ENCODE peak calls at places on chromosome 20, in nine cellular contexts. U is cardiac muscle cell; N is lung; Q is CD8-positive, alpha-beta T cell; O is HCT116; A is naive thymus-derived CD4-positive, alpha-beta T cell; M is GM23248; T is astrocyte; K is PC-9. P is an unnamed sample.
A peak's percentile ranks its signal among the peaks of the same experiment; 100 is the strongest.

GRCh38 chr20:34365765-34366213 is 2.7 kb downstream of the ITCH start:
- DNase-seq in U (no peak), N (no peak), Q (no peak), O (no peak), A (no peak), M (no peak), T (no peak), K (no peak), P (peak; percentile 30)

GRCh38 chr20:46427384-46427783 is 21.0 kb upstream of the ELMO2 start:
- DNase-seq in U (no peak), N (no peak), Q (no peak), O (no peak), A (no peak), M (no peak), T (no peak), K (no peak), P (no peak)

GRCh38 chr20:52974155-52974554 is 2.0 kb downstream of the TSHZ2 start:
- DNase-seq in U (no peak), N (no peak), Q (no peak), O (no peak), A (peak; percentile 63), M (peak; percentile 70), T (peak; percentile 54), K (no peak), P (no peak)

GRCh38 chr20:48107560-48107959 is 322.3 kb upstream of the SULF2 start:
- DNase-seq in U (no peak), N (no peak), Q (no peak), O (no peak), A (no peak), M (no peak), T (peak; percentile 41), K (no peak), P (no peak)

GRCh38 chr20:43658068-43658722 is 8.7 kb upstream of the MYBL2 start:
- DNase-seq in U (no peak), N (no peak), Q (no peak), O (no peak), A (no peak), M (peak; percentile 63), T (peak; percentile 22), K (peak; percentile 67), P (no peak)

GRCh38 chr20:59518881-59519706 is 85.2 kb upstream of the PHACTR3 start:
- DNase-seq in U (peak; percentile 70), N (no peak), Q (no peak), O (peak; percentile 51), A (peak; percentile 25), M (peak; percentile 64), T (peak; percentile 15), K (peak; percentile 59), P (no peak)

GRCh38 chr20:54514020-54514607 is 38.7 kb downstream of the DOK5 start:
- DNase-seq in U (peak; percentile 20), N (no peak), Q (no peak), O (no peak), A (no peak), M (no peak), T (no peak), K (no peak), P (no peak)

GRCh38 chr20:13265941-13266340 is 44.9 kb downstream of the ISM1 start:
- DNase-seq in U (no peak), N (no peak), Q (no peak), O (no peak), A (no peak), M (no peak), T (no peak), K (no peak), P (no peak)

GRCh38 chr20:46830886-46831632 is 63.6 kb upstream of the EYA2 start:
- DNase-seq in U (no peak), N (no peak), Q (no peak), O (no peak), A (no peak), M (no peak), T (no peak), K (no peak), P (no peak)

GRCh38 chr20:10319855-10320254 is 101.2 kb downstream of the SNAP25 start:
- DNase-seq in U (no peak), N (no peak), Q (no peak), O (no peak), A (no peak), M (no peak), T (peak; percentile 51), K (no peak), P (no peak)

GRCh38 chr20:30921286-30922071 is 336.0 kb upstream of the DEFB115 start:
- DNase-seq in U (no peak), N (no peak), Q (no peak), O (no peak), A (no peak), M (no peak), T (no peak), K (no peak), P (no peak)

GRCh38 chr20:40545478-40545877 is 143.6 kb downstream of the MAFB start:
- DNase-seq in U (no peak), N (no peak), Q (no peak), O (no peak), A (no peak), M (no peak), T (no peak), K (no peak), P (no peak)

GRCh38 chr20:32282461-32282860 is 5.0 kb downstream of the KIF3B start:
- DNase-seq in U (no peak), N (no peak), Q (no peak), O (no peak), A (no peak), M (no peak), T (no peak), K (no peak), P (no peak)

GRCh38 chr20:2703716-2704475 is 11.3 kb downstream of the EBF4 start:
- DNase-seq in U (no peak), N (no peak), Q (no peak), O (no peak), A (no peak), M (no peak), T (no peak), K (no peak), P (no peak)

GRCh38 chr20:17480696-17481095 is 50.5 kb downstream of the BFSP1 start:
- DNase-seq in U (no peak), N (no peak), Q (no peak), O (no peak), A (no peak), M (no peak), T (no peak), K (no peak), P (no peak)

GRCh38 chr20:51487076-51487475 is 55.4 kb downstream of the NFATC2 start:
- DNase-seq in U (no peak), N (no peak), Q (no peak), O (no peak), A (no peak), M (no peak), T (no peak), K (no peak), P (no peak)

GRCh38 chr20:37066168-37066567 is 29.6 kb downstream of the RBL1 start:
- DNase-seq in U (no peak), N (no peak), Q (no peak), O (no peak), A (no peak), M (no peak), T (no peak), K (no peak), P (no peak)

GRCh38 chr20:29085625-29086024 is 2171.8 kb upstream of the DEFB115 start:
- DNase-seq in U (no peak), N (no peak), Q (no peak), O (no peak), A (no peak), M (no peak), T (no peak), K (no peak), P (no peak)

DNA sequence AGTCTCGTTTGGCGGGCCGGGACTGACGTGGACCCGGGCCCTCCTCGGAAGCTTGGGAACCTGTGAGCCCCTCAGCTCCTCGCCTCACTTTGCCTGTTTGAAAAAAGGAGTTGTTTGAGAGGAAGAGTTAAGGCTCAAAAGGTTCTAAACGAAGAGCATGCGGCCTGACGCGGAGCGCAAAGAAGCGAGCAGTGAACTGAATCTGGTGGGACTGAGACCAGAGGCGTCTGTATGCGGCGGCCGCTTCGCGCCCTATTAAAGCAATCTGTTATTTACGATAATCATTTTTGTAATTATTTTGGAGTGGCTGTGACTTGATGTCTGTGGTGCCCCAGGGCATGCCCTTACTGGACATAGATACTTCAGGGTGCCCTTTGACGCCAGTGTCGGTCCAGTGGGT is 3.3 kb upstream of the TFAP2C start:
- DNase-seq in U (no peak), N (no peak), Q (no peak), O (no peak), A (no peak), M (no peak), T (no peak), K (peak; percentile 39), P (no peak)
- H3K4me1 ChIP-seq in U (peaks cover 13% of the 10 kb centered on the region), N (peaks cover 22% of the 10 kb centered on the region), Q (peaks cover 5% of the 10 kb centered on the region), O (peaks cover 17% of the 10 kb centered on the region), A (no peaks in the 10 kb centered on the region), M (no peaks in the 10 kb centered on the region), T (peaks cover 9% of the 10 kb centered on the region), K (peaks cover 35% of the 10 kb centered on the region), P (peaks cover 4% of the 10 kb centered on the region)

GRCh38 chr20:50213531-50214106 is 23.0 kb downstream of the CEBPB start:
- DNase-seq in U (no peak), N (no peak), Q (no peak), O (no peak), A (no peak), M (no peak), T (peak; percentile 36), K (no peak), P (no peak)
- H3K27ac ChIP-seq in U (no peak overlapping the region), N (no peak overlapping the region), Q (no peak overlapping the region), O (no peak overlapping the region), A (no peak overlapping the region), M (no peak overlapping the region), T (no peak overlapping the region), K (no peak overlapping the region), P (no peak overlapping the region)

GRCh38 chr20:62873280-62873679 is 11.7 kb upstream of the TCFL5 start:
- DNase-seq in U (no peak), N (no peak), Q (no peak), O (no peak), A (no peak), M (no peak), T (no peak), K (no peak), P (no peak)

GRCh38 chr20:62872863-62873261 is 11.2 kb upstream of the TCFL5 start:
- DNase-seq in U (no peak), N (no peak), Q (no peak), O (no peak), A (no peak), M (no peak), T (no peak), K (peak; percentile 10), P (no peak)

GRCh38 chr20:62875419-62876355 is 14.1 kb upstream of the TCFL5 start:
- DNase-seq in U (peak; percentile 40), N (peak; percentile 50), Q (no peak), O (peak; percentile 71), A (no peak), M (peak; percentile 93), T (peak; percentile 78), K (peak; percentile 74), P (no peak)

GRCh38 chr20:62876441-62876825 is 14.8 kb upstream of the TCFL5 start:
- DNase-seq in U (no peak), N (no peak), Q (no peak), O (no peak), A (no peak), M (no peak), T (no peak), K (no peak), P (no peak)

GRCh38 chr20:62874745-62875344 is 13.2 kb upstream of the TCFL5 start:
- DNase-seq in U (no peak), N (no peak), Q (no peak), O (no peak), A (no peak), M (no peak), T (no peak), K (peak; percentile 30), P (no peak)
- H3K4me3 ChIP-seq in U (no peak overlapping the region), N (no peak overlapping the region), Q (no peak overlapping the region), O (peak overlapping the region; percentile 27), A (no peak overlapping the region), M (no peak overlapping the region), T (no peak overlapping the region), K (no peak overlapping the region), P (no peak overlapping the region)

GRCh38 chr20:62364911-62365736 is 2.0 kb downstream of the LAMA5 start:
- DNase-seq in U (no peak), N (peak; percentile 70), Q (no peak), O (no peak), A (no peak), M (no peak), T (no peak), K (no peak), P (no peak)
- H3K4me1 ChIP-seq in U (peaks cover 63% of the 10 kb centered on the region), N (peaks cover 51% of the 10 kb centered on the region), Q (peaks cover 17% of the 10 kb centered on the region), O (peaks cover 86% of the 10 kb centered on the region), A (no peaks in the 10 kb centered on the region), M (peaks cover 18% of the 10 kb centered on the region), T (peaks cover 52% of the 10 kb centered on the region), K (peaks cover 67% of the 10 kb centered on the region), P (peaks cover 18% of the 10 kb centered on the region)